ENCODE peak calls at places on chromosomes 3 and 15, in six cellular contexts. D, Z, A, X, T and Q are unnamed samples.

GRCh38 chr3:195767792-195768191 is 43.9 kb downstream of the MUC4 start:
- DNase-seq in D (no peak), T (no peak), Z (no peak), X (no peak), A (no peak), Q (no peak)

GRCh38 chr3:133211449-133211848 is 173.3 kb downstream of the TMEM108 start:
- DNase-seq in D (peak; percentile 21), X (no peak), A (no peak), Z (peak; percentile 27), T (no peak), Q (peak; percentile 37)

GRCh38 chr3:67804545-67804944 is 150.1 kb upstream of the SUCLG2 start:
- DNase-seq in D (no peak), A (no peak), T (no peak), X (no peak), Z (no peak), Q (no peak)

GRCh38 chr3:8542190-8542980 is 40.8 kb downstream of the LMCD1 start:
- DNase-seq in X (no peak), Z (no peak), T (no peak), A (no peak), D (no peak), Q (no peak)

GRCh38 chr3:42117175-42118008 is 26.2 kb downstream of the TRAK1 start:
- DNase-seq in Z (peak; percentile 84), T (peak; percentile 61), D (peak; percentile 80), A (no peak), X (peak; percentile 71), Q (no peak)

GRCh38 chr3:38500688-38501417 is 4.7 kb downstream of the EXOG start:
- DNase-seq in Z (peak; percentile 19), A (no peak), D (no peak), T (no peak), X (no peak), Q (no peak)

GRCh38 chr3:107956991-107957467 is 133.8 kb downstream of the CD47 start:
- DNase-seq in Z (peak; percentile 31), D (peak; percentile 96), T (peak; percentile 71), A (no peak), X (peak; percentile 93), Q (no peak)

GRCh38 chr3:188527389-188527788 is 373.4 kb downstream of the LPP start:
- DNase-seq in A (no peak), D (no peak), X (no peak), Z (no peak), T (no peak), Q (no peak)

GRCh38 chr15:78370013-78370412 is 29.9 kb downstream of the CRABP1 start:
- DNase-seq in D (no peak), Z (no peak), X (no peak), A (no peak), T (no peak), Q (no peak)

GRCh38 chr3:13539671-13540070 is 9.3 kb upstream of the FBLN2 start:
- DNase-seq in D (no peak), T (no peak), X (no peak), Z (no peak), A (no peak), Q (no peak)

GRCh38 chr15:29668120-29668602 is 154.1 kb downstream of the TJP1 start:
- DNase-seq in T (peak; percentile 91), Z (peak; percentile 85), D (peak; percentile 94), A (peak; percentile 72), X (peak; percentile 73), Q (no peak)

GRCh38 chr3:132256984-132257383 is 60.2 kb upstream of the ACP3 start:
- DNase-seq in X (no peak), D (peak; percentile 86), T (peak; percentile 69), Z (peak; percentile 65), A (peak; percentile 24), Q (no peak)

GRCh38 chr3:14646589-14647413 is 4.8 kb upstream of the CCDC174 start:
- DNase-seq in A (no peak), D (no peak), Z (no peak), X (no peak), T (peak; percentile 22), Q (no peak)

GRCh38 chr15:76336254-76337046 is at the start of gene ISL2:
- DNase-seq in A (peak; percentile 57), X (no peak), Z (peak; percentile 36), D (peak; percentile 91), T (peak; percentile 90), Q (peak; percentile 95)

GRCh38 chr3:67239362-67239761 is 241.3 kb downstream of the KBTBD8 start:
- DNase-seq in A (no peak), D (no peak), X (no peak), T (no peak), Z (no peak), Q (no peak)

GRCh38 chr3:135597855-135598254 is 367.7 kb upstream of the PPP2R3A start:
- DNase-seq in T (no peak), Z (no peak), D (no peak), X (no peak), A (no peak), Q (no peak)

GRCh38 chr3:138375446-138375845 is 27.1 kb downstream of the MRAS start:
- DNase-seq in T (no peak), D (no peak), Z (no peak), X (no peak), A (no peak), Q (no peak)

GRCh38 chr3:97932387-97932801 is 39.8 kb downstream of the RIOX2 start:
- DNase-seq in Z (no peak), A (no peak), T (no peak), X (no peak), D (peak; percentile 70), Q (no peak)

GRCh38 chr15:70094690-70095311 is 2.9 kb downstream of the TLE3 start:
- DNase-seq in Z (no peak), X (no peak), T (peak; percentile 14), D (peak; percentile 50), A (no peak), Q (no peak)

DNA sequence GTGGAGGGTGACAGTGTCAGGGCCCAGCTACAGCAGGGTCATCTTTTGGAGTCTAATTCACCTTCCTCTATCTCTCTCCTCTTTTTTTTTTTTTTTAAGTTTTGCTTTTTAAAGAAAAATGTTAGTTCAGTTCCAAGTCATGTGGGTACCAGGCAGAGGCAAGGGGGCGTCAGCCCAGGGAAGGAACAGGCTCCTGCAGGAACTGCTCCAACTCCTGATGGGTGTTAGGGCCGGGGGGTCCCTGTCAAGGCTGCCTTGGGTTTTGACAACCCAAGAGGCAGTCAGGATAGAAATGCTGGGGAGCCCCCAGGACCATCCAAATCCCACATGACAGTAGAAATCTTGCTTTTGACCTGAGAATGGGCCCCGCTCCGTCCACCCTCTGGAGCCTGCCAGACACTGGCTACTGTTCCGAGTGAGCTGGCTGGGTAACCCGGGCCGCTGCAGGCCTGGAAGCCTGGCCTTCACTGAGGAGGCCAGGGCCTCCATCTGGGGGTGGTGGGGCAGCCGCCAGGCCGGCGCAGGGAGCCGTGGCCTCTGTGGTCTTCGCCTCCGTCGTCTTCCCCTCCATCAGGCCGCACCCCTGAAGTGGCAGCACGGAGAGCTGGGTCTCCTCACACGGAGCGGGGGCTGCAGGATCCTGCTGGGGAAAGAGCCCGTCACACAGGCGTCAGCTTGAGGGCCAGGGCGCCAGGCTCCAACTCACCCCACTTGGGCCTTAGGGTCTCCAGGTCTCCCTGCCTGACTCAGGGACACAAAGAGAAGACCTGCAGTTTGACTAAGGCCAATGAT is 24.2 kb downstream of the RNU5B-1 start:
- DNase-seq in A (no peak), T (no peak), Z (no peak), X (no peak), D (no peak), Q (peak; percentile 11)
- TF ChIP-seq CTCF in A (no peak), T (no peak), Z (no peak), X (no peak), D (no peak), Q (no peak)

GRCh38 chr3:102332205-102332604 is 102.6 kb upstream of the ZPLD1 start:
- DNase-seq in X (no peak), D (no peak), Z (no peak), T (no peak), A (no peak), Q (no peak)
- TF ChIP-seq CTCF in X (no peak), D (no peak), Z (no peak), T (no peak), A (no peak), Q (no peak)

DNA sequence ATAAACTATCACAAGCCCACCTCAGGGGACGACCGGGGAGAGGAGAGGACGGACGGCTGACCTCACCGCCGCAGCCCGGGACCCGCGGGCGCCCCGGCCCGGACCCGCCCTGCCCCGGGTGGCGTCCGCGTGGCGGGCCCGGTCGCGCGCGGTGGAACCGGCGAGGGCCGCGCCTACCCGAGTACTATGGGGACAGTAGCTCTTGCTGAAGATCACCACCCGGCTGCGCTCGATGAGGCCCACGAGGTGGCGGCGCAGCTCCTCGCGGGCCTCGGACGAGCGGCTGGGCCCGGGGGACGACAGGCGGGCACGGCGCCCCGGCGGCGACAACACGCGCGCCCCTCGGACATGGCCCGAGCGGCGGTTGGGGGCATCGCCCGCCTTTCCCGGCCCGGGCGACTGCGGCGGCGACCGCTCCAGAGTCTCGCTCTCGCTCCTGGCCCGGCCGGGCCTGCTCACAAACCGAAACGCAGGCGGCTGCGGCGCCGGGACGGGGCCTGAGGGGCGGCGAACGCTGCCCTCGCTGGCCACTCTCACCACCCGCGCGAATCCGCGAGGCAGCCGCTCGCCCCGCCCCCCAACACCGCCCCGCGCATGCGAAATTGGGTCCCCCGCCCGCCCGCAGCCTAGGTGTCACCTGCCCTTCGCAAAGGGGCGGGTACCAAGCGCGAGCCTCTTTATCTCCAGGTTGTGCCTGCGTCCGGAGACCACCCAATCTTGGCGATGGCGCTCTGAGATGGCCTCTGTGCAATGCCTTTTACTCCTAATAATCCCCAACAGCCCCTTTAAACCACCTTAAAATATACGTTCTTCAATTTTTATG is at the start of gene TXNRD3:
- DNase-seq in X (peak; percentile 88), Z (peak; percentile 67), A (peak; percentile 61), T (peak; percentile 87), D (peak; percentile 78), Q (peak; percentile 68)
- TF ChIP-seq CTCF in X (peak; percentile 12), Z (no peak), A (peak; percentile 38), T (no peak), D (no peak), Q (no peak)

GRCh38 chr3:155859859-155860258 is 5.6 kb upstream of the SLC33A1 start:
- DNase-seq in A (no peak), X (no peak), T (no peak), Z (peak; percentile 5), D (peak; percentile 52), Q (peak; percentile 37)
- TF ChIP-seq CTCF in A (peak; percentile 40), X (no peak), T (peak; percentile 48), Z (no peak), D (peak; percentile 27), Q (no peak)